ENCODE peak calls at places on chromosomes 2 and 18, in five cellular contexts. One of them, this sample, is unnamed.

GRCh38 chr2:40428434-40428833 is 23.5 kb downstream of the SLC8A1 start:
- DNase-seq in H1: no peak
- DNase-seq in GM12878: no peak
- DNase-seq in IMR-90: peak; percentile 12
- DNase-seq in HCT116: no peak
- DNase-seq in this sample: no peak

GRCh38 chr2:74552914-74553811 is 579 bp downstream of the LOXL3 start:
- DNase-seq in HCT116: no peak
- DNase-seq in IMR-90: no peak
- DNase-seq in GM12878: no peak
- DNase-seq in H1: no peak
- DNase-seq in this sample: no peak

GRCh38 chr2:128300621-128301020 is 18.0 kb downstream of the HS6ST1 start:
- DNase-seq in GM12878: no peak
- DNase-seq in H1: no peak
- DNase-seq in HCT116: no peak
- DNase-seq in IMR-90: peak; percentile 33
- DNase-seq in this sample: no peak

GRCh38 chr2:200703132-200703925 is 108.4 kb upstream of the BZW1 start:
- DNase-seq in HCT116: peak; percentile 68
- DNase-seq in H1: no peak
- DNase-seq in IMR-90: peak; percentile 80
- DNase-seq in GM12878: peak; percentile 4
- DNase-seq in this sample: peak; percentile 74

GRCh38 chr2:85353876-85354285 is 447 bp downstream of the RETSAT start:
- DNase-seq in H1: no peak
- DNase-seq in HCT116: peak; percentile 12
- DNase-seq in GM12878: no peak
- DNase-seq in IMR-90: peak; percentile 6
- DNase-seq in this sample: peak; percentile 69

GRCh38 chr2:62998949-62999348 is 51.7 kb upstream of the OTX1 start:
- DNase-seq in H1: no peak
- DNase-seq in IMR-90: peak; percentile 51
- DNase-seq in GM12878: no peak
- DNase-seq in HCT116: no peak
- DNase-seq in this sample: peak; percentile 11

GRCh38 chr2:59622599-59623308 is 930.7 kb downstream of the BCL11A start:
- DNase-seq in IMR-90: no peak
- DNase-seq in HCT116: no peak
- DNase-seq in GM12878: no peak
- DNase-seq in H1: no peak
- DNase-seq in this sample: no peak

GRCh38 chr2:169438476-169438875 is 40.8 kb upstream of the BBS5 start:
- DNase-seq in IMR-90: no peak
- DNase-seq in GM12878: no peak
- DNase-seq in H1: no peak
- DNase-seq in HCT116: no peak
- DNase-seq in this sample: no peak

GRCh38 chr2:219000569-219000960 is 7.3 kb upstream of the CRYBA2 start:
- DNase-seq in H1: no peak
- DNase-seq in IMR-90: no peak
- DNase-seq in HCT116: no peak
- DNase-seq in GM12878: no peak
- DNase-seq in this sample: no peak

GRCh38 chr18:29157057-29157780 is 980.3 kb upstream of the CDH2 start:
- DNase-seq in GM12878: no peak
- DNase-seq in IMR-90: no peak
- DNase-seq in H1: no peak
- DNase-seq in HCT116: peak; percentile 35
- DNase-seq in this sample: no peak

GRCh38 chr2:109144271-109144670 is 15.3 kb downstream of the SH3RF3 start:
- DNase-seq in H1: no peak
- DNase-seq in IMR-90: no peak
- DNase-seq in GM12878: no peak
- DNase-seq in HCT116: no peak
- DNase-seq in this sample: no peak

GRCh38 chr2:212863185-212863588 is 288.2 kb downstream of the IKZF2 start:
- DNase-seq in GM12878: peak; percentile 30
- DNase-seq in IMR-90: no peak
- DNase-seq in H1: peak; percentile 29
- DNase-seq in HCT116: peak; percentile 47
- DNase-seq in this sample: no peak

GRCh38 chr2:172813314-172813888 is 77.8 kb downstream of the RAPGEF4 start:
- DNase-seq in GM12878: no peak
- DNase-seq in H1: no peak
- DNase-seq in IMR-90: peak; percentile 50
- DNase-seq in HCT116: no peak
- DNase-seq in this sample: no peak

GRCh38 chr2:20611077-20611843 is 39.6 kb downstream of the HS1BP3 start:
- DNase-seq in GM12878: no peak
- DNase-seq in IMR-90: peak; percentile 97
- DNase-seq in H1: no peak
- DNase-seq in HCT116: no peak
- DNase-seq in this sample: no peak

GRCh38 chr2:3662239-3662638 is 4.2 kb downstream of the ALLC start:
- DNase-seq in GM12878: no peak
- DNase-seq in H1: peak; percentile 39
- DNase-seq in IMR-90: no peak
- DNase-seq in HCT116: peak; percentile 21
- DNase-seq in this sample: no peak

GRCh38 chr18:3323900-3324299 is 62.0 kb downstream of the MYL12B start:
- DNase-seq in HCT116: no peak
- DNase-seq in IMR-90: no peak
- DNase-seq in H1: no peak
- DNase-seq in GM12878: peak; percentile 7
- DNase-seq in this sample: no peak

GRCh38 chr18:51559198-51559901 is 361.9 kb upstream of the MEX3C start:
- DNase-seq in H1: no peak
- DNase-seq in IMR-90: no peak
- DNase-seq in GM12878: no peak
- DNase-seq in HCT116: no peak
- DNase-seq in this sample: no peak

GRCh38 chr2:241514986-241515737 is 6.8 kb upstream of the STK25 start:
- DNase-seq in H1: no peak
- DNase-seq in GM12878: peak; percentile 60
- DNase-seq in HCT116: no peak
- DNase-seq in IMR-90: no peak
- DNase-seq in this sample: no peak

GRCh38 chr2:220076734-220077133 is 449.3 kb downstream of the SLC4A3 start:
- DNase-seq in H1: no peak
- DNase-seq in IMR-90: peak; percentile 42
- DNase-seq in HCT116: no peak
- DNase-seq in GM12878: no peak
- DNase-seq in this sample: no peak

DNA sequence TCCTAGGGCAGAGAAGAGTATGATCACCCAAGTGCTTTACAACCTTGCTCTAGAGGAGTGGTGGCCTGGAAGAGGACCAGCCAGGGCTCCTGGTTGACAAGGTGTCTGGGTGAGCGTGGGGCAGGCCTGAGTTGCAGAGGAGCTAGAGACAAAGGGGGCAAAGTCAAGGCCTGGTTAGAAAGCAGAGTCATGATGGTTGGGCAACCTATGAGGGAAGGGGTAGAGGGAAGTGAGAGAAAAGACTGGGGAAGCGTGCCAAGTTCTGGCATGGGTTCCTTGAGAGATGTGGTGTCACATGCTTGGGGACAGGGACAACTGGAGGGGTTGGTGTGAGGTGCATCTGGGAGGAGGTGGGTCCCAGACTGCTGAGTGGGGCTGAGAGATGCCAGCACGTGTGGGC is 13.5 kb downstream of the ZFP36L2 start:
- DNase-seq in H1: no peak
- DNase-seq in GM12878: no peak
- DNase-seq in IMR-90: no peak
- DNase-seq in HCT116: no peak
- DNase-seq in this sample: no peak
- TF ChIP-seq CEBPB in H1: no peak
- TF ChIP-seq CEBPB in GM12878: no peak
- TF ChIP-seq CEBPB in IMR-90: no peak
- TF ChIP-seq CEBPB in HCT116: no peak
- TF ChIP-seq CEBPB in this sample: no peak

GRCh38 chr2:176470713-176471112 is 201.5 kb downstream of the MTX2 start:
- DNase-seq in GM12878: no peak
- DNase-seq in H1: no peak
- DNase-seq in HCT116: no peak
- DNase-seq in IMR-90: no peak
- DNase-seq in this sample: no peak
- H3K4me1 ChIP-seq in GM12878: no peaks in the 10 kb centered on the region
- H3K4me1 ChIP-seq in H1: no peaks in the 10 kb centered on the region
- H3K4me1 ChIP-seq in HCT116: no peaks in the 10 kb centered on the region
- H3K4me1 ChIP-seq in IMR-90: no peaks in the 10 kb centered on the region
- H3K4me1 ChIP-seq in this sample: no peaks in the 10 kb centered on the region

DNA sequence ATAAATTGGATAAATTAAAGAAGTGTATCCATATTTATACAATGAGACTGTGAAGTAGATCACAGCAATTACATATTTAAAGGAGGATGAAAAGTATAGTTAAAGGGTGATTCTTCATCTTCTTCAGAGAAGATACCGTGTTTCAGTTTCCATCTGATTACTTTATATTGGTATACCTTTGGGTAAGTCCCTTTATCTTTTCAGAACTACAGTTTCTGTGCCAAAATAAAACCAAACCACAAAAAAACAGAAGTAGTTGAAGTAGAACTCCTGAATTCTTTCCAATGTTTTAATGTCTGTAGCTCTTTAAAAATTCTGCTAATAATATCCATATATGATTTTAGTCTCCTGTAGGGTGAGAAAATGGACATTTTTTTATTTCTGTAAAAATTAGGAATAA is 231.2 kb upstream of the LINC00305 start:
- DNase-seq in GM12878: no peak
- DNase-seq in IMR-90: no peak
- DNase-seq in HCT116: no peak
- DNase-seq in H1: no peak
- DNase-seq in this sample: no peak
- H3K4me2 ChIP-seq in GM12878: peak overlapping the region; percentile 72
- H3K4me2 ChIP-seq in IMR-90: no peak overlapping the region
- H3K4me2 ChIP-seq in HCT116: no peak overlapping the region
- H3K4me2 ChIP-seq in H1: no peak overlapping the region
- H3K4me2 ChIP-seq in this sample: no peak overlapping the region

GRCh38 chr18:55289048-55289447 is 298.9 kb downstream of the TCF4 start:
- DNase-seq in HCT116: no peak
- DNase-seq in H1: no peak
- DNase-seq in GM12878: no peak
- DNase-seq in IMR-90: no peak
- DNase-seq in this sample: no peak
- TF ChIP-seq CEBPB in HCT116: no peak
- TF ChIP-seq CEBPB in H1: no peak
- TF ChIP-seq CEBPB in GM12878: no peak
- TF ChIP-seq CEBPB in IMR-90: no peak
- TF ChIP-seq CEBPB in this sample: no peak

DNA sequence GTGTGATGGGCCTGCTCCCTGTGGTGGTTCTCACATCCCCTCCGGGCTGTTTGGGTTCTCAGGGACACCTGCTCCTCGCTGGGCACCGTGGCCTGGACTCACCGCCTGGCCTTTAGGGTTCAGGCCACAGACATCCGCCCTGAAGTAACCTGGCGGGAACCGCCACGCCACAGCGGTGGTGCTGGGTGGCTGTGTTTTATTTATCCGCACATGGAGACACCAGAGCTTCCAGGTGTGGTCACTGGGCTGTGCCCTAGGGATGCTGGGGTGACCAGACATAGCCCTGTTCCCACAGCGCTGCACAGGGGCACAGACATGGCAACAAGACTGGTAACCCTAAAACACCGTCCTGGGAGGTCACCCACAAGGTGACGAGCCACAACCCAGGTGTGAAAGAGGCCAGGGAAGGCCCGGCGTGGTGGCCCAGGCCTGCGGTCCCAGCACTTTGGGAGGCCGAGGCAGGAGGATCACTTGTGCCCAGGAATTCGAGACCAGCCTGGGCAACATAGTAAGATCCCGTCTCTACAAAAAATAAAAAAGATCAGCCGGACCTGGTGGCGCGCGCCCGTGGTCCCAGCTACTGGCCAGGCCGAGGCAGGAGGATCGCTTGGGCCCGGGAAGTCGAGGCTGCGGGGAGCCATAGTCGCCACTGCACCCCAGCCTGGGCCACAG is 649 bp upstream of the HSBP1L1 start:
- DNase-seq in GM12878: no peak
- DNase-seq in H1: no peak
- DNase-seq in IMR-90: no peak
- DNase-seq in HCT116: no peak
- DNase-seq in this sample: no peak
- H3K4me1 ChIP-seq in GM12878: peaks cover 25% of the 10 kb centered on the region
- H3K4me1 ChIP-seq in H1: peaks cover 24% of the 10 kb centered on the region
- H3K4me1 ChIP-seq in IMR-90: peaks cover 9% of the 10 kb centered on the region
- H3K4me1 ChIP-seq in HCT116: peaks cover 73% of the 10 kb centered on the region
- H3K4me1 ChIP-seq in this sample: peaks cover 7% of the 10 kb centered on the region

GRCh38 chr18:23648930-23649622 is 13.6 kb downstream of the ANKRD29 start:
- DNase-seq in IMR-90: no peak
- DNase-seq in HCT116: no peak
- DNase-seq in H1: no peak
- DNase-seq in GM12878: no peak
- DNase-seq in this sample: no peak
- H3K4me2 ChIP-seq in IMR-90: no peak overlapping the region
- H3K4me2 ChIP-seq in HCT116: no peak overlapping the region
- H3K4me2 ChIP-seq in H1: no peak overlapping the region
- H3K4me2 ChIP-seq in GM12878: no peak overlapping the region
- H3K4me2 ChIP-seq in this sample: no peak overlapping the region

This sample was measured in A549.